ENCODE peak calls at places on chromosome 18, in nine cellular contexts. C is SIG-M5, G is endothelial cell, Q is mucosa of gallbladder, E is hypothalamus, D is nucleus accumbens, B is left colon, H is NCI-H1092 treated with DMSO at 0.1 percent for 48 hours, J is SW480. N is an unnamed sample.

GRCh38 chr18:3422905-3423304 is 27.1 kb upstream of the TGIF1 start:
- DNase-seq in C (no peak), G (no peak), Q (no peak), E (no peak), D (no peak), B (no peak), H (no peak), J (no peak), N (no peak)

GRCh38 chr18:38032516-38032915 is 466.9 kb upstream of the CELF4 start:
- DNase-seq in C (no peak), G (no peak), Q (no peak), E (no peak), D (no peak), B (no peak), H (no peak), J (no peak), N (no peak)

GRCh38 chr18:56068030-56068671 is 480.2 kb upstream of the TCF4 start:
- DNase-seq in C (no peak), G (no peak), Q (no peak), E (no peak), D (no peak), B (no peak), H (no peak), J (no peak), N (no peak)

GRCh38 chr18:71682591-71682990 is 861.6 kb downstream of the CBLN2 start:
- DNase-seq in C (no peak), G (no peak), Q (no peak), E (no peak), D (no peak), B (no peak), H (no peak), J (peak; percentile 6), N (no peak)

GRCh38 chr18:79343567-79344207 is 52.0 kb upstream of the NFATC1 start:
- DNase-seq in C (no peak), G (no peak), Q (no peak), E (no peak), D (no peak), B (no peak), H (no peak), J (peak; percentile 39), N (no peak)

GRCh38 chr18:46291149-46291548 is 187.0 kb downstream of the HAUS1 start:
- DNase-seq in C (peak; percentile 22), G (no peak), Q (no peak), E (no peak), D (no peak), B (no peak), H (no peak), J (no peak), N (no peak)

GRCh38 chr18:36761186-36761698 is 67.6 kb downstream of the TPGS2 start:
- DNase-seq in C (no peak), G (no peak), Q (no peak), E (no peak), D (no peak), B (no peak), H (no peak), J (no peak), N (no peak)

GRCh38 chr18:35072616-35073015 is 31.4 kb downstream of the MAPRE2 start:
- DNase-seq in C (no peak), G (no peak), Q (no peak), E (no peak), D (no peak), B (no peak), H (no peak), J (no peak), N (no peak)

GRCh38 chr18:60021556-60021955 is 121.8 kb downstream of the PMAIP1 start:
- DNase-seq in C (no peak), G (no peak), Q (no peak), E (no peak), D (no peak), B (no peak), H (no peak), J (no peak), N (no peak)

GRCh38 chr18:77071711-77072292 is 60.8 kb downstream of the MBP start:
- DNase-seq in C (no peak), G (no peak), Q (peak; percentile 73), E (no peak), D (no peak), B (no peak), H (peak; percentile 71), J (no peak), N (no peak)

GRCh38 chr18:8422391-8422790 is 186.8 kb upstream of the RAB12 start:
- DNase-seq in C (no peak), G (no peak), Q (no peak), E (no peak), D (no peak), B (no peak), H (no peak), J (no peak), N (no peak)

GRCh38 chr18:11909597-11910026 is 1.5 kb upstream of the MPPE1 start:
- DNase-seq in C (no peak), G (no peak), Q (no peak), E (no peak), D (no peak), B (no peak), H (no peak), J (peak; percentile 47), N (no peak)

GRCh38 chr18:8777846-8778245 is 72.5 kb downstream of the MTCL1 start:
- DNase-seq in C (no peak), G (no peak), Q (no peak), E (no peak), D (no peak), B (no peak), H (no peak), J (no peak), N (no peak)

GRCh38 chr18:45871655-45872054 is 46.2 kb downstream of the SIGLEC15 start:
- DNase-seq in C (no peak), G (no peak), Q (no peak), E (no peak), D (no peak), B (no peak), H (no peak), J (peak; percentile 1), N (no peak)

GRCh38 chr18:2846638-2847340 is at the start of gene EMILIN2:
- DNase-seq in C (no peak), G (peak; percentile 29), Q (peak; percentile 63), E (no peak), D (no peak), B (peak; percentile 67), H (no peak), J (peak; percentile 33), N (peak; percentile 29)

GRCh38 chr18:51397347-51397962 is 200.0 kb upstream of the MEX3C start:
- DNase-seq in C (no peak), G (no peak), Q (no peak), E (no peak), D (no peak), B (no peak), H (no peak), J (no peak), N (no peak)

GRCh38 chr18:31203086-31203793 is 40.6 kb upstream of the DSC1 start:
- DNase-seq in C (peak; percentile 76), G (no peak), Q (no peak), E (no peak), D (no peak), B (peak; percentile 65), H (no peak), J (no peak), N (no peak)

GRCh38 chr18:22667616-22668422 is 250.1 kb upstream of the CTAGE1 start:
- DNase-seq in C (no peak), G (no peak), Q (no peak), E (no peak), D (no peak), B (no peak), H (no peak), J (peak; percentile 83), N (no peak)

GRCh38 chr18:70289351-70290330 is 796 bp downstream of the SOCS6 start:
- DNase-seq in C (no peak), G (peak; percentile 58), Q (no peak), E (no peak), D (no peak), B (peak; percentile 64), H (peak; percentile 57), J (peak; percentile 13), N (peak; percentile 31)

GRCh38 chr18:2148823-2149222 is 422.5 kb downstream of the METTL4 start:
- DNase-seq in C (no peak), G (no peak), Q (no peak), E (no peak), D (no peak), B (no peak), H (no peak), J (no peak), N (no peak)

GRCh38 chr18:26549486-26550435 is 1.4 kb upstream of the KCTD1 start:
- DNase-seq in C (no peak), G (peak; percentile 41), Q (peak; percentile 41), E (peak; percentile 49), D (no peak), B (peak; percentile 75), H (peak; percentile 45), J (peak; percentile 40), N (peak; percentile 36)

GRCh38 chr18:6810191-6810590 is 80.7 kb downstream of the ARHGAP28 start:
- DNase-seq in C (no peak), G (no peak), Q (no peak), E (no peak), D (no peak), B (no peak), H (no peak), J (no peak), N (no peak)

GRCh38 chr18:23943104-23943503 is 71.5 kb upstream of the TTC39C start:
- DNase-seq in C (no peak), G (no peak), Q (no peak), E (no peak), D (no peak), B (no peak), H (no peak), J (no peak), N (no peak)

GRCh38 chr18:3449702-3450357 is at the start of gene TGIF1:
- DNase-seq in C (no peak), G (peak; percentile 75), Q (peak; percentile 80), E (peak; percentile 77), D (peak; percentile 60), B (peak; percentile 87), H (peak; percentile 36), J (peak; percentile 82), N (peak; percentile 59)

GRCh38 chr18:79388043-79388442 is 7.7 kb upstream of the NFATC1 start:
- DNase-seq in C (no peak), G (no peak), Q (no peak), E (no peak), D (no peak), B (no peak), H (no peak), J (no peak), N (no peak)

GRCh38 chr18:12608292-12608691 is 49.6 kb downstream of the SPIRE1 start:
- DNase-seq in C (no peak), G (no peak), Q (no peak), E (no peak), D (no peak), B (no peak), H (no peak), J (no peak), N (no peak)

GRCh38 chr18:54958711-54959625 is at the start of gene CCDC68:
- DNase-seq in C (no peak), G (peak; percentile 59), Q (peak; percentile 70), E (no peak), D (no peak), B (peak; percentile 87), H (no peak), J (peak; percentile 33), N (no peak)